ENCODE peak calls at places on chromosomes 3 and 15, in six cellular contexts. Q is endothelial cell of umbilical vein, Z is stomach, D is K562, M is sigmoid colon, X is Panc1. T is an unnamed sample.

GRCh38 chr3:178289544-178290160 is 246.6 kb upstream of the KCNMB2 start:
- DNase-seq in Z (no peak), Q (no peak), D (no peak), X (no peak), M (peak; percentile 80), T (no peak)

GRCh38 chr3:31064021-31064420 is 169.6 kb upstream of the GADL1 start:
- DNase-seq in Q (no peak), Z (no peak), D (no peak), X (no peak), M (no peak), T (no peak)

GRCh38 chr15:39125904-39126303 is 455.0 kb upstream of the THBS1 start:
- DNase-seq in Q (peak; percentile 75), Z (no peak), M (no peak), X (no peak), D (peak; percentile 70), T (no peak)

GRCh38 chr3:52245322-52246263 is at the start of gene PPM1M:
- DNase-seq in Q (peak; percentile 51), M (peak; percentile 80), Z (peak; percentile 58), D (peak; percentile 59), X (no peak), T (no peak)

GRCh38 chr3:195522254-195523023 is 20.7 kb downstream of the PPP1R2 start:
- DNase-seq in Z (no peak), D (peak; percentile 51), Q (peak; percentile 38), M (no peak), X (no peak), T (no peak)

GRCh38 chr3:32313723-32314473 is 75.4 kb downstream of the CMTM8 start:
- DNase-seq in X (peak; percentile 17), Q (peak; percentile 52), D (no peak), Z (no peak), M (no peak), T (no peak)

GRCh38 chr3:147513785-147514184 is 104.6 kb downstream of the ZIC1 start:
- DNase-seq in Z (no peak), Q (no peak), X (no peak), D (no peak), M (no peak), T (no peak)

GRCh38 chr15:85419200-85419599 is 38.8 kb downstream of the AKAP13 start:
- DNase-seq in Z (no peak), X (no peak), D (no peak), M (no peak), Q (no peak), T (no peak)

GRCh38 chr3:11498646-11499045 is 145.1 kb downstream of the VGLL4 start:
- DNase-seq in Z (peak; percentile 91), M (peak; percentile 77), X (no peak), Q (peak; percentile 78), D (no peak), T (peak; percentile 58)

GRCh38 chr3:195069501-195070251 is 201.3 kb downstream of the XXYLT1 start:
- DNase-seq in X (no peak), Z (no peak), D (no peak), M (peak; percentile 50), Q (no peak), T (no peak)

GRCh38 chr3:158830391-158830790 is 28.5 kb downstream of the MFSD1 start:
- DNase-seq in Z (no peak), M (no peak), X (no peak), D (no peak), Q (no peak), T (no peak)

GRCh38 chr3:149659173-149659468 is 1.3 kb upstream of the WWTR1 start:
- DNase-seq in Z (no peak), X (no peak), Q (no peak), D (no peak), M (peak; percentile 78), T (no peak)

GRCh38 chr3:157201648-157202278 is 41.8 kb upstream of the CCNL1 start:
- DNase-seq in M (no peak), Z (no peak), D (peak; percentile 55), X (peak; percentile 33), Q (peak; percentile 63), T (no peak)

GRCh38 chr3:136181741-136182140 is 14.4 kb downstream of the MSL2 start:
- DNase-seq in M (no peak), Z (no peak), D (no peak), Q (no peak), X (no peak), T (no peak)

GRCh38 chr3:161914703-161915102 is 418.1 kb downstream of the OTOL1 start:
- DNase-seq in Z (no peak), M (peak; percentile 69), D (no peak), Q (no peak), X (peak; percentile 13), T (no peak)

GRCh38 chr3:40308725-40309438 is 625 bp upstream of the EIF1B start:
- DNase-seq in Q (no peak), M (no peak), D (no peak), X (no peak), Z (no peak), T (peak; percentile 30)

DNA sequence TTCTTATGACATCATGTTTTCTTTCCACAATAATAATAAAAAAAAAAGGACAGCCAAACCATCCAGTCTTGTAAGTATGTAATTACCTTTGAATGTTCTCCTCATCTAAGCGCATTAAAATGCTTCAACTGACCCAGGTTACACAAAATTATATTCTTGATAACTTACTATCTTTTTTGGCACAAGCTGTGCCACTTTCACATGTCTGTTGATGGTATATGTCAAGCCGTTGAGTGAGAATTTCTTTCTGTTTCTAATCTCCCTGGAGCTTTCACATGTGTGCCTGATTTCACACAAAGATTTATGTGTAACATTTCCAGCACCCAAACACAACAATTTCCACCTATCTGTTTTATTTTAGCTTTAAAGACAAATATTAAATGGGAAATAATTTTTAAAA is 238.6 kb upstream of the ZNF385D start:
- DNase-seq in Z (no peak), M (no peak), X (no peak), Q (no peak), D (no peak), T (no peak)
- H3K4me1 ChIP-seq in Z (no peaks in the 10 kb centered on the region), M (no peaks in the 10 kb centered on the region), X (no peaks in the 10 kb centered on the region), Q (no peaks in the 10 kb centered on the region), D (no peaks in the 10 kb centered on the region), T (no peaks in the 10 kb centered on the region)

DNA sequence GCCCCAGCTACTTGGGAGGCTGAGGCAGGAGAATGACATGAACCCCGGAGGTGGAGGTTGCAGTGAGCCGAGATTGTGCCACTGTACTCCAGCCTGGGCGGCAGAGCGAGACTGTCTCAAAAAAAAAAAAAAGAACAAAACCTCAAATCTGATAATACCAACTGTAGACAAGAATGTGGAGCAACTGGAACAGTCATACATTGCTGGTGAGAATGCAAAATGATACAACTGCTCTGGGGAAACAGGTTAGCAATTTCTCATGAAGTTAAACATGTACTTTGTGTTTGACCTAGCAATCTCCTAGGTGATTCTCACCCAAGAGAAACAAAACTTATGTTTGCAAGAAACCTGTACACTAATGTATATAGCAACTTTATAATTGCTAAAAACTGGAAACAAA is 4.4 kb upstream of the VHL start:
- DNase-seq in Z (no peak), Q (no peak), D (no peak), X (no peak), M (no peak), T (no peak)
- TF ChIP-seq CTCF in Z (no peak), Q (no peak), D (no peak), X (no peak), M (no peak), T (no peak)

DNA sequence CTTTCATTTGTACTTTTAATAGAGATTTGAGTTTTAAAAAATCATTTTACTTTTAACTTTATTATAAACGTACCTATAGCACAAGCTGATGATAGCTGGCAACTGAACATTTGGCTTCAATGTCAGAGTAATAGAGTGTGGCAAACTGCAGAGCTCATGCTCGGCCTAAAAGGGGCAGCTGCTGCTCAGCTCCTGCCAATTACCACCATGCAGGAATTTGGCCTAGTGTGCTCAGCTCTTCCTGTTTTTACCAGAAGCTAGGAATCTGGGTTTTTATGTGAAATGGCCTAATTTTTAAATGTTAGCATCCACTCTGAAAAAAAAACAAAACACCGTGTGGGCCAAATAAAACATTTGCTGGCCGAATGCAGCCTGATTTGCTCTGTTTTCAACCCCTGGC is 1.8 kb downstream of the IFT122 start:
- DNase-seq in X (no peak), Q (peak; percentile 90), M (no peak), D (no peak), Z (no peak), T (no peak)
- TF ChIP-seq POLR2AphosphoS5 in X (no peak), Q (peak; percentile 27), M (peak; percentile 8), D (no peak), Z (no peak), T (no peak)

GRCh38 chr3:58492385-58492970 is 582 bp downstream of the KCTD6 start:
- DNase-seq in D (peak; percentile 15), Q (peak; percentile 34), X (no peak), Z (no peak), M (no peak), T (no peak)

GRCh38 chr3:58491506-58492384 is at the start of gene KCTD6:
- DNase-seq in Z (peak; percentile 94), D (peak; percentile 90), X (peak; percentile 35), Q (peak; percentile 97), M (peak; percentile 95), T (peak; percentile 83)

GRCh38 chr3:58494107-58494506 is 2.2 kb downstream of the KCTD6 start:
- DNase-seq in D (no peak), X (no peak), Q (no peak), M (no peak), Z (no peak), T (no peak)

GRCh38 chr3:58488962-58489361 is 2.9 kb upstream of the KCTD6 start:
- DNase-seq in D (no peak), X (no peak), Q (no peak), M (no peak), Z (no peak), T (no peak)

DNA sequence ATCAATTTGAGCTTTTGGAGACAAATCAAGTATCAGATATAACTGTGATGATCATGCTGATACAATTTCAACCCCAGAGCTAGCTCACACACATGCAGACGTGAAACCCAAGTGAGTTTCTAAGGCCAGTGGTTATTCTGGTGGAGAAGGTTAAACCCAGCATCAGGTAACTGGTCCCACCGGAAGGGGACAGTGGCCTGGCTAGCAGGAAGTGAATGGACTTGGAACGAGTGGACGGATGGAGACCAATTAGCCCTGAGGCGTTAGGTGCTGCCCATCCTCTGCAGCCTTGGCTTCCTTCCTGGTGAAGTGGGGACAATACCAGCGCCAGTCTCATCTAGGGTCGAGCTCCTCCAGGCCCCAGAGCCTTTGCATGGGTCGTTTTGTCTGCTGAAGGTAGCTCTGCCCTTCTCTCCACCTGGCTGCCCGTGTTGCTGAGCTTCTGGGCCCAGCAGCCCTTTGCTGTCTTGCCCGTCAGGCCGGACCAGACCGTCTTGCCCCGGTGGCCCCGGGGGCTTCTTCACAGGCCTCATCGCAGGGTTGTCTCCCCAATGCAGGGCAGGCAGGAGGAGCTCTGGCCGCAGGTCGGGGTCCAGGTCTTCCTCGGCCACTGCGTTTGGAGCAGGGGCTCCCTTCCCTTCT is 915 bp upstream of the KCTD6 start:
- DNase-seq in X (no peak), Q (no peak), Z (no peak), D (no peak), M (peak; percentile 70), T (no peak)
- H3K4me1 ChIP-seq in X (peaks cover 34% of the 10 kb centered on the region), Q (peaks cover 16% of the 10 kb centered on the region), Z (peaks cover 45% of the 10 kb centered on the region), D (peaks cover 28% of the 10 kb centered on the region), M (no peaks in the 10 kb centered on the region), T (peaks cover 18% of the 10 kb centered on the region)

T was measured in breast epithelium.